ENCODE peak calls at places on chromosome 20, in five cellular contexts. N, B, X, J and R are unnamed samples.

GRCh38 chr20:43543138-43543537 is 15.7 kb upstream of the SGK2 start:
- DNase-seq in N (no peak), J (no peak), X (no peak), B (no peak), R (no peak)

GRCh38 chr20:4815618-4816017 is 93.9 kb downstream of the PRND start:
- DNase-seq in B (no peak), N (no peak), J (peak), X (no peak), R (no peak)

GRCh38 chr20:44702776-44703175 is 12.4 kb upstream of the CCN5 start:
- DNase-seq in J (no peak), N (no peak), X (peak), B (no peak), R (peak)

GRCh38 chr20:50191065-50191565 is 485 bp downstream of the CEBPB start:
- DNase-seq in B (peak), J (peak), N (no peak), X (no peak), R (no peak)

GRCh38 chr20:23243791-23244190 is 106.8 kb upstream of the NXT1 start:
- DNase-seq in B (no peak), N (no peak), J (no peak), X (no peak), R (no peak)

GRCh38 chr20:17155401-17155800 is 71.4 kb upstream of the PCSK2 start:
- DNase-seq in X (no peak), J (no peak), B (no peak), N (no peak), R (no peak)

GRCh38 chr20:19027971-19028370 is 184.5 kb upstream of the SLC24A3 start:
- DNase-seq in X (no peak), N (no peak), B (no peak), J (no peak), R (no peak)

GRCh38 chr20:35947489-35947888 is 6.8 kb downstream of the SCAND1 start:
- DNase-seq in X (peak), B (peak), N (peak), J (peak), R (no peak)

GRCh38 chr20:33282991-33283555 is at the start of gene BPIFB1:
- DNase-seq in B (no peak), X (no peak), J (no peak), N (no peak), R (no peak)

GRCh38 chr20:16236589-16237241 is 336.5 kb downstream of the KIF16B start:
- DNase-seq in J (no peak), X (no peak), N (no peak), B (no peak), R (no peak)

GRCh38 chr20:17822039-17822438 is 122.3 kb downstream of the BANF2 start:
- DNase-seq in N (no peak), J (no peak), B (no peak), X (no peak), R (no peak)

GRCh38 chr20:37903317-37904007 is 535 bp downstream of the VSTM2L start:
- DNase-seq in B (no peak), X (no peak), J (no peak), N (peak), R (no peak)

GRCh38 chr20:32621071-32621913 is 36.2 kb upstream of the NOL4L start:
- DNase-seq in X (no peak), J (no peak), N (no peak), B (no peak), R (no peak)

GRCh38 chr20:34943808-34944568 is 11.6 kb downstream of the GSS start:
- DNase-seq in X (no peak), B (no peak), N (no peak), J (no peak), R (no peak)

GRCh38 chr20:13430346-13431002 is 208.3 kb downstream of the TASP1 start:
- DNase-seq in J (no peak), B (no peak), N (no peak), X (no peak), R (no peak)

GRCh38 chr20:58131111-58131510 is 97.3 kb downstream of the ANKRD60 start:
- DNase-seq in B (no peak), X (no peak), N (no peak), J (no peak), R (no peak)

GRCh38 chr20:62686869-62687830 is 21.5 kb upstream of the NTSR1 start:
- DNase-seq in N (no peak), B (no peak), X (no peak), J (no peak), R (no peak)

GRCh38 chr20:45315672-45316071 is 7.6 kb upstream of the MATN4 start:
- DNase-seq in B (no peak), J (no peak), X (no peak), N (no peak), R (no peak)

GRCh38 chr20:32232487-32232886 is 24.8 kb downstream of the POFUT1 start:
- DNase-seq in X (no peak), B (no peak), J (no peak), N (no peak), R (no peak)

GRCh38 chr20:4027590-4028265 is 12.4 kb upstream of the RNF24 start:
- DNase-seq in J (no peak), N (no peak), B (no peak), X (no peak), R (no peak)

GRCh38 chr20:49887251-49887827 is 28.0 kb downstream of the SPATA2 start:
- DNase-seq in J (no peak), B (no peak), X (peak), N (no peak), R (no peak)

GRCh38 chr20:22529150-22530019 is 55.0 kb downstream of the FOXA2 start:
- DNase-seq in B (no peak), J (no peak), N (no peak), X (no peak), R (no peak)

GRCh38 chr20:7196481-7196880 is 429.0 kb downstream of the BMP2 start:
- DNase-seq in N (no peak), X (no peak), J (no peak), B (no peak), R (no peak)

GRCh38 chr20:51338692-51339440 is 203.7 kb downstream of the NFATC2 start:
- DNase-seq in B (no peak), N (no peak), X (no peak), J (no peak), R (no peak)